ENCODE peak calls at places on chromosomes 1 and 21, in six cellular contexts. One of them, this sample, is unnamed.

GRCh38 chr1:10839188-10839770 is 42.8 kb upstream of the CASZ1 start:
- DNase-seq in myocyte: no peak
- DNase-seq in lower lobe of right lung: no peak
- DNase-seq in NCI-H1105: no peak
- DNase-seq in EH: no peak
- DNase-seq in Right ventricle myocardium superior: no peak
- DNase-seq in this sample: peak

GRCh38 chr21:26501622-26502021 is 71.5 kb downstream of the CYYR1 start:
- DNase-seq in myocyte: no peak
- DNase-seq in lower lobe of right lung: no peak
- DNase-seq in NCI-H1105: no peak
- DNase-seq in EH: no peak
- DNase-seq in Right ventricle myocardium superior: no peak
- DNase-seq in this sample: no peak

GRCh38 chr1:230186003-230186863 is 119.2 kb downstream of the GALNT2 start:
- DNase-seq in myocyte: no peak
- DNase-seq in lower lobe of right lung: peak
- DNase-seq in NCI-H1105: peak
- DNase-seq in EH: peak
- DNase-seq in Right ventricle myocardium superior: no peak
- DNase-seq in this sample: peak

GRCh38 chr21:28851645-28852044 is 141.0 kb downstream of the LTN1 start:
- DNase-seq in myocyte: no peak
- DNase-seq in lower lobe of right lung: no peak
- DNase-seq in NCI-H1105: no peak
- DNase-seq in EH: no peak
- DNase-seq in Right ventricle myocardium superior: no peak
- DNase-seq in this sample: no peak

GRCh38 chr1:227945891-227946623 is 1.7 kb downstream of the WNT9A start:
- DNase-seq in myocyte: peak
- DNase-seq in lower lobe of right lung: peak
- DNase-seq in NCI-H1105: no peak
- DNase-seq in EH: peak
- DNase-seq in Right ventricle myocardium superior: peak
- DNase-seq in this sample: peak

GRCh38 chr1:111769517-111770146 is 13.9 kb downstream of the DDX20 start:
- DNase-seq in myocyte: peak
- DNase-seq in lower lobe of right lung: no peak
- DNase-seq in NCI-H1105: peak
- DNase-seq in EH: peak
- DNase-seq in Right ventricle myocardium superior: no peak
- DNase-seq in this sample: no peak

GRCh38 chr1:162139398-162139685 is 69.9 kb downstream of the NOS1AP start:
- DNase-seq in myocyte: no peak
- DNase-seq in lower lobe of right lung: no peak
- DNase-seq in NCI-H1105: no peak
- DNase-seq in EH: no peak
- DNase-seq in Right ventricle myocardium superior: no peak
- DNase-seq in this sample: no peak

GRCh38 chr1:43367026-43367903 is 546 bp downstream of the ELOVL1 start:
- DNase-seq in myocyte: no peak
- DNase-seq in lower lobe of right lung: peak
- DNase-seq in NCI-H1105: no peak
- DNase-seq in EH: no peak
- DNase-seq in Right ventricle myocardium superior: peak
- DNase-seq in this sample: peak

GRCh38 chr1:59477286-59477685 is 180.4 kb downstream of the FGGY start:
- DNase-seq in myocyte: peak
- DNase-seq in lower lobe of right lung: no peak
- DNase-seq in NCI-H1105: no peak
- DNase-seq in EH: peak
- DNase-seq in Right ventricle myocardium superior: no peak
- DNase-seq in this sample: no peak

GRCh38 chr1:9894115-9894514 is 16.0 kb downstream of the CTNNBIP1 start:
- DNase-seq in myocyte: no peak
- DNase-seq in lower lobe of right lung: no peak
- DNase-seq in NCI-H1105: no peak
- DNase-seq in EH: peak
- DNase-seq in Right ventricle myocardium superior: no peak
- DNase-seq in this sample: no peak

GRCh38 chr1:28421744-28422143 is 52.2 kb downstream of the PHACTR4 start:
- DNase-seq in myocyte: no peak
- DNase-seq in lower lobe of right lung: no peak
- DNase-seq in NCI-H1105: no peak
- DNase-seq in EH: peak
- DNase-seq in Right ventricle myocardium superior: no peak
- DNase-seq in this sample: no peak

GRCh38 chr1:234604726-234605492 is 5.1 kb downstream of the IRF2BP2 start:
- DNase-seq in myocyte: peak
- DNase-seq in lower lobe of right lung: no peak
- DNase-seq in NCI-H1105: no peak
- DNase-seq in EH: peak
- DNase-seq in Right ventricle myocardium superior: no peak
- DNase-seq in this sample: no peak

GRCh38 chr1:177969825-177970371 is at the start of gene SEC16B:
- DNase-seq in myocyte: no peak
- DNase-seq in lower lobe of right lung: no peak
- DNase-seq in NCI-H1105: no peak
- DNase-seq in EH: no peak
- DNase-seq in Right ventricle myocardium superior: no peak
- DNase-seq in this sample: no peak

GRCh38 chr1:176779655-176780328 is 316.8 kb downstream of the PAPPA2 start:
- DNase-seq in myocyte: no peak
- DNase-seq in lower lobe of right lung: no peak
- DNase-seq in NCI-H1105: no peak
- DNase-seq in EH: no peak
- DNase-seq in Right ventricle myocardium superior: no peak
- DNase-seq in this sample: no peak

GRCh38 chr1:221809101-221810029 is 67.5 kb upstream of the DUSP10 start:
- DNase-seq in myocyte: no peak
- DNase-seq in lower lobe of right lung: no peak
- DNase-seq in NCI-H1105: no peak
- DNase-seq in EH: peak
- DNase-seq in Right ventricle myocardium superior: no peak
- DNase-seq in this sample: no peak

GRCh38 chr1:83098791-83099190 is 900.1 kb downstream of the TTLL7 start:
- DNase-seq in myocyte: no peak
- DNase-seq in lower lobe of right lung: no peak
- DNase-seq in NCI-H1105: no peak
- DNase-seq in EH: no peak
- DNase-seq in Right ventricle myocardium superior: no peak
- DNase-seq in this sample: no peak

GRCh38 chr1:57623039-57623790 is 199.4 kb upstream of the DAB1 start:
- DNase-seq in myocyte: no peak
- DNase-seq in lower lobe of right lung: no peak
- DNase-seq in NCI-H1105: no peak
- DNase-seq in EH: no peak
- DNase-seq in Right ventricle myocardium superior: peak
- DNase-seq in this sample: no peak

GRCh38 chr1:62364726-62365125 is 45.5 kb upstream of the KANK4 start:
- DNase-seq in myocyte: no peak
- DNase-seq in lower lobe of right lung: no peak
- DNase-seq in NCI-H1105: no peak
- DNase-seq in EH: no peak
- DNase-seq in Right ventricle myocardium superior: no peak
- DNase-seq in this sample: no peak

GRCh38 chr1:3018051-3018471 is 3.2 kb upstream of the ACTRT2 start:
- DNase-seq in myocyte: no peak
- DNase-seq in lower lobe of right lung: no peak
- DNase-seq in NCI-H1105: no peak
- DNase-seq in EH: no peak
- DNase-seq in Right ventricle myocardium superior: peak
- DNase-seq in this sample: no peak

GRCh38 chr1:68788762-68789161 is 291.9 kb upstream of the DEPDC1 start:
- DNase-seq in myocyte: no peak
- DNase-seq in lower lobe of right lung: no peak
- DNase-seq in NCI-H1105: no peak
- DNase-seq in EH: no peak
- DNase-seq in Right ventricle myocardium superior: no peak
- DNase-seq in this sample: no peak

GRCh38 chr1:109547412-109548320 is 749 bp upstream of the GNAI3 start:
- DNase-seq in myocyte: no peak
- DNase-seq in lower lobe of right lung: no peak
- DNase-seq in NCI-H1105: no peak
- DNase-seq in EH: peak
- DNase-seq in Right ventricle myocardium superior: no peak
- DNase-seq in this sample: no peak

This sample was measured in upper lobe of right lung.